ENCODE peak calls at places on chromosomes 2 and 18, in six cellular contexts. Y is caudate nucleus, B is mucosa of descending colon, T is GOT3, H is fibroblast of pulmonary artery, U is COR-L47. F is an unnamed sample.

GRCh38 chr2:159738509-159739390 is 26.4 kb downstream of the MARCHF7 start:
- DNase-seq in T (no peak), B (peak; percentile 28), Y (no peak), H (no peak), U (no peak), F (no peak)

GRCh38 chr2:174009488-174010223 is 44.5 kb upstream of the SP3 start:
- DNase-seq in B (no peak), H (peak; percentile 56), T (no peak), U (no peak), Y (no peak), F (peak; percentile 72)

GRCh38 chr2:1835581-1836201 is 91.4 kb upstream of the PXDN start:
- DNase-seq in H (no peak), T (no peak), U (no peak), B (no peak), Y (no peak), F (no peak)

GRCh38 chr2:159546039-159546438 is 70.3 kb downstream of the BAZ2B start:
- DNase-seq in U (no peak), Y (no peak), T (no peak), B (no peak), H (no peak), F (no peak)

GRCh38 chr18:70324897-70325296 is 36.1 kb downstream of the SOCS6 start:
- DNase-seq in Y (no peak), U (no peak), B (no peak), H (no peak), T (no peak), F (no peak)

GRCh38 chr18:50461251-50461650 is 86.4 kb downstream of the SKA1 start:
- DNase-seq in H (no peak), B (no peak), T (no peak), U (no peak), Y (no peak), F (no peak)

GRCh38 chr18:22179174-22179573 is 9.8 kb downstream of the GATA6 start:
- DNase-seq in T (no peak), H (peak; percentile 68), B (no peak), Y (no peak), U (no peak), F (peak; percentile 27)

GRCh38 chr2:14565666-14566065 is 66.9 kb upstream of the LRATD1 start:
- DNase-seq in H (no peak), Y (no peak), B (no peak), U (no peak), T (no peak), F (no peak)

GRCh38 chr2:1749489-1749748 is 5.1 kb upstream of the PXDN start:
- DNase-seq in T (no peak), B (peak; percentile 3), Y (no peak), H (no peak), U (no peak), F (no peak)

F was measured in fibroblast of lung.